ENCODE peak calls at places on chromosomes 16 and 17, in four cellular contexts. O, S, H and Q are unnamed samples.
A peak's percentile ranks its signal among the peaks of the same experiment; 100 is the strongest.

GRCh38 chr16:89330177-89330856 is 112.8 kb downstream of the ZNF778 start:
- DNase-seq in O (no peak), H (peak; percentile 48), S (peak; percentile 39), Q (peak; percentile 67)

GRCh38 chr16:78277374-78277773 is 177.9 kb downstream of the WWOX start:
- DNase-seq in S (no peak), O (no peak), H (no peak), Q (no peak)

GRCh38 chr17:19371259-19372003 is 6.9 kb upstream of the MAPK7 start:
- DNase-seq in S (no peak), O (no peak), H (no peak), Q (no peak)

GRCh38 chr17:39704821-39705551 is 5.1 kb downstream of the ERBB2 start:
- DNase-seq in H (no peak), O (no peak), S (peak; percentile 51), Q (no peak)

GRCh38 chr16:83215417-83216001 is 588.7 kb downstream of the CDH13 start:
- DNase-seq in H (peak; percentile 11), S (peak; percentile 39), O (peak; percentile 11), Q (no peak)

GRCh38 chr17:4485676-4486646 is 12.7 kb upstream of the SPNS2 start:
- DNase-seq in S (no peak), H (no peak), O (no peak), Q (no peak)

GRCh38 chr16:21156767-21157467 is 1.6 kb upstream of the LDAF1 start:
- DNase-seq in H (no peak), O (peak; percentile 21), S (peak; percentile 81), Q (peak; percentile 58)

GRCh38 chr16:85026696-85027095 is 899 bp upstream of the KIAA0513 start:
- DNase-seq in O (no peak), H (no peak), S (no peak), Q (no peak)

GRCh38 chr16:9610727-9611126 is 519.3 kb downstream of the HAPSTR1 start:
- DNase-seq in H (no peak), O (no peak), S (no peak), Q (no peak)

GRCh38 chr16:72856797-72857196 is 191.1 kb downstream of the ZFHX3 start:
- DNase-seq in S (peak; percentile 38), O (no peak), H (no peak), Q (no peak)

GRCh38 chr16:87465306-87465705 is 27.5 kb downstream of the ZCCHC14 start:
- DNase-seq in S (peak; percentile 93), O (no peak), H (no peak), Q (peak; percentile 70)
- H3K4me3 ChIP-seq in S (peak overlapping the region; percentile 62), O (no peak overlapping the region), H (no peak overlapping the region), Q (no peak overlapping the region)

DNA sequence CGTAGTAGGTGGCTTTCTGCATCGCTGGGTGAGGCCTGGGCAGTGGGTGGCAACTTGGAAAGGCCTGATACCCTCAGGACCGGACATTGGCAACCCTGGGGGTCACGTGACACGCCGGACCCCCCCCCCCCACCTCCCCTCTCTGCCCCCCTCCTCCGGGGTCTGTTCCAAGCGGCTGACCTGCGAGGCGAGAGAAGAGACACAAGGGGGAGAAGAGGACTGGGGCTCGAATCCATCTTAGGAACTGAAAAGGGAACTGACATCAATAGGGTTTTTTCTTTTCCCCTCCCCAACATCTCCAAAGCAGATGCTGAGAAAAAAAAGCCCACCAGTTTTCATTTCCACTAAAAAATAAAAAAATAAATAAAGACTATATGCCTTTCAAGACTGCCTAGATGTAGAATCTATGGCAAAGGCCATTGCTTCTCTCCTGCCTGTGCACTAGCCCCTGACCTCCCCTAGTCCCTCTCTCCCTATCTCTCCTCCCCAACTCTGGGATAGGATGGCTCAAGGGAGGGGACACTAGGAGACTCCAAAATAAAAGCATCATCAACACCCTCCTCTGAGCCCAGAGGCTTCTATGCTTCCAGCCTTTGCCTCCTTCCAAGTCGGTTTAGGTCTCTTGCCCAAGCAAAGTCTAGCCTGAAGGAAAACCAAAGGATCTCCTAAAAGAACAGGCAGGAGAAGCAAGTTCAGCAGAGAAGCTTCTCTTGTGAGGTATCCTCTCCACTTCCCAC is 7.7 kb upstream of the HOXB2 start:
- DNase-seq in S (no peak), H (no peak), O (no peak), Q (no peak)
- H3K27me3 ChIP-seq in S (no peaks in the 10 kb centered on the region), H (no peaks in the 10 kb centered on the region), O (no peaks in the 10 kb centered on the region), Q (no peaks in the 10 kb centered on the region)

GRCh38 chr17:45227631-45228120 is 6.0 kb downstream of the FMNL1 start:
- DNase-seq in H (no peak), S (no peak), O (peak; percentile 23), Q (peak; percentile 45)
- H3K4me3 ChIP-seq in H (peak overlapping the region; percentile 79), S (no peak overlapping the region), O (peak overlapping the region; percentile 98), Q (no peak overlapping the region)

GRCh38 chr17:74550602-74551001 is 4.7 kb upstream of the CD300C start:
- DNase-seq in H (no peak), O (no peak), S (no peak), Q (no peak)

GRCh38 chr17:74554909-74555308 is 9.0 kb upstream of the CD300C start:
- DNase-seq in H (no peak), O (no peak), S (no peak), Q (no peak)

GRCh38 chr17:74555427-74555826 is 9.5 kb upstream of the CD300C start:
- DNase-seq in H (no peak), S (no peak), O (no peak), Q (no peak)

GRCh38 chr17:74549343-74549742 is 3.4 kb upstream of the CD300C start:
- DNase-seq in S (no peak), O (no peak), H (no peak), Q (no peak)

DNA sequence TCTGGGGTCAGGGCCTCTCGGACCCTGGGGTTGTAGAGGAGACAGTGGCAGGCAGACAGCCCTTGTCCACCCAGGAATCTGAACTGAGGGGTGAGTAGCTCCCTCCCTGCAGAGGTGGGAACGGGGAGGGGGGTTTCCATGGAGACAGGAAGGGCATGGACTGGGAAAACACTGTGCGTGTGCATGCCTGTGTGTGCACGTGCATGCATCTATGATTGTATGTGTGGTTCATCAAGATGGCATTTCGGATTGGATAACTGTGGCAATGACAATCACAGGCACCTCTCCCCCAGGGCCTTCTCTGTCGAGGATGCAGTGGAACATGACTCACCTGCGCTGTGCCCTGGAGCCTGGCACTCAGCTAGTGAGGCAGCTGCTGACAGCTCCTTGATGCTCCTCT is 6.1 kb upstream of the CD300C start:
- DNase-seq in O (no peak), H (no peak), S (peak; percentile 58), Q (no peak)
- H3K27me3 ChIP-seq in O (peaks cover 75% of the 10 kb centered on the region), H (no peaks in the 10 kb centered on the region), S (peaks cover 6% of the 10 kb centered on the region), Q (no peaks in the 10 kb centered on the region)

DNA sequence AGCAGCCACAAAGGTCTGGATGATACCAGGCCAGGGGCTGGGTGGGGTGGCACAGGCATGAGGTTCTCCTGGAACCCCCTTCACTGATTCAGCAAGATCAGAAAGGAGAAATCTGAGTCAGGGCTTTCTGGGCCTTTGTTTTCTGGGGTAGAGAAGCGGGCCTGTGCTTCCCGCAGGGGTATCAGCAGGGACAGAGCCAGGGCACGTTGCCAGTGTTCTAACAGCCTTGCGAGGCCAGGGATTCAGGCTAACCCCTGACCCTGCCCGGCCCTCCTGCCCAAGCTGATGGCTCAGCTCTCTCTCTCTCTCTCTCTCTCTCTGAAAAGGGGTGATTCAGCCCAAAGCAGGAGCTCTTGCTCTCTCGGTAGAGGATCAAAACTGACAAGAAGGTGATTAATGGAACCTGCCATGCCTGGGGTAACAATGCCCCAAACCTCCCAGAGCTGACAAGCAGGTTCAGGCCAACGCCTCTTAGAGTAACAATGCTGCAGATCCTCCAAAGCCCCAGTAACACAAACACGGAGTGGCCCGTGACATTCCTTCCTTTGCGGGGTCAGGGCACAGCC is 2.0 kb upstream of the KRT13 start:
- DNase-seq in O (no peak), S (no peak), H (no peak), Q (no peak)
- H3K4me3 ChIP-seq in O (no peak overlapping the region), S (no peak overlapping the region), H (no peak overlapping the region), Q (no peak overlapping the region)

DNA sequence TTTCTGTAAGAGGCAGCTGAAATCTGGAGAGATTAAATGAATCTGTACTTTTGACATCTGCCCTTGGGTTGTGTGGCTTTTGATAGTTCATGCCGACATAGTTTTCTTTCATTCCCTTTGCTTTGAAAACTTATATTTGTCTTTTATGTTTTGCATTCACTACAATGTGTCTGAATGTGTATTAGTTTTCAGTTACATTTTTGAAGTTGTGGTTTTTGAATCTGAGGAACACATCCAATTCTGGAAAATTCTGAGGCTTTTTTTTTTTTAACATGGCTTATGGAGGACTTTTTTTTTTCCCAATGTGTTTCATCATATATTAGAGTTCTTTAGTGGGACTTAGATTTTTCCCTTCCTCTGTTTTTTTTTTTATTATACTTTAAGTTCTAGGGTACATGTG is 683.6 kb upstream of the SOX9 start:
- DNase-seq in H (no peak), O (no peak), S (no peak), Q (no peak)
- H3K27me3 ChIP-seq in H (no peaks in the 10 kb centered on the region), O (no peaks in the 10 kb centered on the region), S (no peaks in the 10 kb centered on the region), Q (no peaks in the 10 kb centered on the region)